ENCODE peak calls at places on chromosomes 6 and 20, in four cellular contexts. A is naive thymus-derived CD8-positive, alpha-beta T cell; W is T-helper 9 cell; X is astrocyte of the spinal cord. Y is an unnamed sample.

GRCh38 chr20:45339084-45339483 is 9.1 kb downstream of the SDC4 start:
- DNase-seq in X (no peak), A (no peak), W (no peak), Y (no peak)

GRCh38 chr20:44416082-44416715 is 59.5 kb upstream of the TTPAL start:
- DNase-seq in A (no peak), X (no peak), W (no peak), Y (no peak)

GRCh38 chr20:47468290-47469050 is 33.2 kb upstream of the NCOA3 start:
- DNase-seq in A (no peak), X (no peak), W (no peak), Y (no peak)

GRCh38 chr6:82408952-82409421 is 45.4 kb downstream of the TPBG start:
- DNase-seq in W (no peak), A (no peak), X (peak; percentile 45), Y (no peak)

GRCh38 chr6:81309841-81310240 is 442.6 kb downstream of the TENT5A start:
- DNase-seq in A (no peak), W (no peak), X (peak; percentile 10), Y (no peak)

GRCh38 chr6:38058022-38058421 is 238.5 kb downstream of the ZFAND3 start:
- DNase-seq in W (no peak), X (peak; percentile 45), A (peak; percentile 19), Y (no peak)

GRCh38 chr20:62151225-62151624 is 7.7 kb downstream of the SS18L1 start:
- DNase-seq in W (no peak), X (no peak), A (no peak), Y (no peak)

GRCh38 chr20:54172856-54173652 is 732 bp downstream of the CYP24A1 start:
- DNase-seq in W (no peak), A (no peak), X (peak; percentile 24), Y (no peak)

GRCh38 chr6:3283241-3283640 is 24.5 kb downstream of the PSMG4 start:
- DNase-seq in X (no peak), A (no peak), W (no peak), Y (no peak)

GRCh38 chr6:42599558-42599957 is 35.7 kb downstream of the UBR2 start:
- DNase-seq in X (no peak), A (no peak), W (no peak), Y (no peak)

GRCh38 chr6:143999406-143999805 is 8.7 kb downstream of the PLAGL1 start:
- DNase-seq in W (no peak), A (no peak), X (peak; percentile 66), Y (no peak)

GRCh38 chr20:50267041-50267865 is 76.6 kb downstream of the CEBPB start:
- DNase-seq in X (no peak), W (no peak), A (no peak), Y (no peak)

GRCh38 chr20:32203556-32204484 is 3.7 kb downstream of the PLAGL2 start:
- DNase-seq in W (no peak), A (no peak), X (peak; percentile 4), Y (no peak)

GRCh38 chr6:138222901-138223546 is 4.7 kb upstream of the PBOV1 start:
- DNase-seq in W (no peak), A (no peak), X (no peak), Y (no peak)

GRCh38 chr20:23404196-23404595 is 17.1 kb downstream of the NAPB start:
- DNase-seq in X (no peak), W (no peak), A (no peak), Y (no peak)

GRCh38 chr6:124882580-124883393 is 79.5 kb upstream of the RNF217 start:
- DNase-seq in X (peak; percentile 35), W (no peak), A (no peak), Y (no peak)

GRCh38 chr6:10163159-10163962 is 251.5 kb downstream of the TFAP2A start:
- DNase-seq in W (no peak), X (no peak), A (no peak), Y (no peak)

GRCh38 chr20:39048000-39048696 is 86.0 kb downstream of the DHX35 start:
- DNase-seq in W (peak; percentile 62), X (peak; percentile 78), A (peak; percentile 61), Y (peak; percentile 46)

GRCh38 chr6:165987483-165988305 is 180.0 kb downstream of the TBXT start:
- DNase-seq in W (no peak), X (peak; percentile 91), A (no peak), Y (no peak)

GRCh38 chr6:140711019-140711613 is 1336.7 kb upstream of the CITED2 start:
- DNase-seq in X (no peak), W (no peak), A (no peak), Y (no peak)

GRCh38 chr6:167094436-167094819 is 28.5 kb upstream of the CCR6 start:
- DNase-seq in X (no peak), W (no peak), A (no peak), Y (no peak)

GRCh38 chr20:62872184-62872862 is 10.7 kb upstream of the TCFL5 start:
- DNase-seq in X (no peak), W (no peak), A (no peak), Y (no peak)

GRCh38 chr6:121522265-121522664 is 86.8 kb downstream of the GJA1 start:
- DNase-seq in W (no peak), X (peak; percentile 97), A (no peak), Y (no peak)

GRCh38 chr20:5714261-5715041 is 35.8 kb upstream of the SHLD1 start:
- DNase-seq in X (peak; percentile 18), A (peak; percentile 92), W (peak; percentile 70), Y (peak; percentile 70)

GRCh38 chr20:49676581-49677291 is 36.9 kb downstream of the B4GALT5 start:
- DNase-seq in W (peak; percentile 19), X (peak; percentile 67), A (no peak), Y (no peak)

GRCh38 chr20:13741879-13742278 is 42.8 kb downstream of the ESF1 start:
- DNase-seq in X (no peak), A (no peak), W (no peak), Y (no peak)

Y was measured in effector CD8-positive, alpha-beta T cell.